ENCODE peak calls at places on chromosomes 5 and 9, in six cellular contexts. N is skeletal muscle cell; K is cardiac fibroblast; Q is effector memory CD4-positive, alpha-beta T cell; O is GM23248; B is heart left ventricle. R is an unnamed sample.
A peak's percentile ranks its signal among the peaks of the same experiment; 100 is the strongest.

GRCh38 chr9:112755059-112755458 is 4.5 kb downstream of the SNX30 start:
- DNase-seq in N (no peak), K (peak; percentile 57), O (peak; percentile 55), B (no peak), Q (no peak), R (no peak)

GRCh38 chr5:11048760-11049159 is 287.7 kb upstream of the DAP start:
- DNase-seq in N (no peak), K (no peak), Q (no peak), B (no peak), O (no peak), R (peak; percentile 59)

GRCh38 chr9:87201316-87201715 is 254.0 kb upstream of the GAS1 start:
- DNase-seq in O (peak; percentile 34), K (peak; percentile 70), Q (no peak), N (peak; percentile 75), B (no peak), R (no peak)

GRCh38 chr5:14142856-14143508 is at the start of gene TRIO:
- DNase-seq in O (peak; percentile 92), B (peak; percentile 90), N (peak; percentile 61), Q (peak; percentile 29), K (peak; percentile 94), R (peak; percentile 95)

GRCh38 chr5:146647656-146648199 is 131.7 kb upstream of the GPR151 start:
- DNase-seq in Q (no peak), B (no peak), O (peak; percentile 18), N (no peak), K (peak; percentile 5), R (no peak)

GRCh38 chr9:78397045-78397843 is 100.3 kb downstream of the PSAT1 start:
- DNase-seq in N (no peak), Q (no peak), B (no peak), K (no peak), O (no peak), R (no peak)

GRCh38 chr9:27282269-27282668 is 14.7 kb downstream of the EQTN start:
- DNase-seq in N (no peak), B (no peak), K (no peak), Q (no peak), O (no peak), R (no peak)

GRCh38 chr5:135598691-135599395 is 20.1 kb upstream of the CXCL14 start:
- DNase-seq in Q (no peak), K (no peak), O (no peak), N (no peak), B (no peak), R (no peak)

GRCh38 chr9:95091971-95092320 is 225.6 kb downstream of the FANCC start:
- DNase-seq in K (peak; percentile 60), Q (no peak), B (no peak), O (peak; percentile 57), N (no peak), R (no peak)

GRCh38 chr9:92564479-92564878 is 28.7 kb upstream of the ECM2 start:
- DNase-seq in N (peak; percentile 25), B (no peak), O (peak; percentile 46), K (no peak), Q (no peak), R (no peak)

GRCh38 chr9:13330396-13331004 is 51.0 kb upstream of the MPDZ start:
- DNase-seq in K (peak; percentile 86), B (peak; percentile 55), Q (no peak), N (no peak), O (no peak), R (no peak)

GRCh38 chr5:92409131-92409530 is 1026.0 kb upstream of the ARRDC3 start:
- DNase-seq in B (no peak), K (no peak), O (peak; percentile 68), Q (no peak), N (peak; percentile 23), R (no peak)

GRCh38 chr9:105047652-105048031 is 119.7 kb upstream of the ABCA1 start:
- DNase-seq in K (no peak), Q (no peak), N (no peak), B (no peak), O (no peak), R (peak; percentile 27)

GRCh38 chr5:55540024-55540423 is 5.3 kb upstream of the PLPP1 start:
- DNase-seq in B (no peak), Q (no peak), O (peak; percentile 46), K (no peak), N (no peak), R (no peak)

GRCh38 chr5:138874241-138874640 is 894 bp downstream of the LRRTM2 start:
- DNase-seq in O (peak; percentile 17), Q (no peak), N (peak; percentile 6), B (no peak), K (no peak), R (no peak)

GRCh38 chr5:64502181-64502580 is 3.6 kb upstream of the RGS7BP start:
- DNase-seq in O (no peak), K (no peak), N (no peak), B (no peak), Q (no peak), R (no peak)

GRCh38 chr9:88577256-88577655 is 42.3 kb downstream of the NXNL2 start:
- DNase-seq in N (no peak), B (no peak), Q (no peak), O (no peak), K (no peak), R (no peak)

GRCh38 chr5:42518595-42519067 is 95.4 kb downstream of the GHR start:
- DNase-seq in Q (no peak), B (no peak), O (peak; percentile 68), N (no peak), K (no peak), R (no peak)

GRCh38 chr9:131346559-131346958 is 47.3 kb upstream of the PRRC2B start:
- DNase-seq in O (no peak), B (no peak), N (no peak), Q (no peak), K (no peak), R (no peak)

GRCh38 chr5:150298701-150299451 is 3.8 kb downstream of the ARSI start:
- DNase-seq in K (peak; percentile 88), N (peak; percentile 93), O (peak; percentile 99), Q (no peak), B (no peak), R (peak; percentile 81)

GRCh38 chr9:98673681-98674080 is 35.1 kb downstream of the GABBR2 start:
- DNase-seq in K (no peak), B (no peak), Q (no peak), N (no peak), O (no peak), R (no peak)

GRCh38 chr5:35483797-35484196 is 133.9 kb upstream of the SPEF2 start:
- DNase-seq in N (no peak), K (no peak), Q (no peak), B (no peak), O (no peak), R (no peak)

GRCh38 chr9:121663591-121663990 is 12.2 kb downstream of the DAB2IP start:
- DNase-seq in O (no peak), K (no peak), B (no peak), N (no peak), Q (no peak), R (no peak)

GRCh38 chr9:17837931-17838330 is 259.1 kb downstream of the SH3GL2 start:
- DNase-seq in B (no peak), K (no peak), Q (no peak), O (no peak), N (no peak), R (no peak)

GRCh38 chr9:99451121-99451606 is 229.1 kb downstream of the SEC61B start:
- DNase-seq in N (no peak), B (peak; percentile 82), Q (no peak), O (no peak), K (peak; percentile 12), R (no peak)

GRCh38 chr5:65172486-65173129 is 309.1 kb downstream of the ADAMTS6 start:
- DNase-seq in N (peak; percentile 66), B (no peak), Q (no peak), K (peak; percentile 36), O (peak; percentile 93), R (no peak)

DNA sequence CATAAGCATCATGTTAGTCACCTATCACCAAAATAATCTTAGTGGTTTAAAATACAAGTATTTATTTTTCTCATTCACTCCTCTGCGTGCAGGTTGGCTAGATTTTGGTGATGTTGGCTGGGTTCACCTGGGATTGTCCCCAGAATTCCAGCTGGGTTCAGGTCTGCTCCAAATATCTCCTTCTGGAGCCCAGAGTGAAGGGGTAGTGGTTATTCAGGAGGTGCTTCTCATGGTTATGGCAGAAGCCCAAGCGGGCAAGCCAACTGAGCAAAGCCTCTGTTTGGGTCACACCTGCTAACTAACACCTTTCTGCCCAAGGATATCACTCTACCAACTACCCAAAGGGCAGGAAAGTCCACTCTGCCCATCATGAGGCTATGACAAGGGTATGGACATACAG is 4.7 kb upstream of the SLC25A46 start:
- DNase-seq in O (no peak), K (no peak), N (no peak), B (no peak), Q (no peak), R (no peak)
- H3K4me3 ChIP-seq in O (no peak overlapping the region), K (no peak overlapping the region), N (no peak overlapping the region), B (no peak overlapping the region), Q (no peak overlapping the region), R (no peak overlapping the region)

DNA sequence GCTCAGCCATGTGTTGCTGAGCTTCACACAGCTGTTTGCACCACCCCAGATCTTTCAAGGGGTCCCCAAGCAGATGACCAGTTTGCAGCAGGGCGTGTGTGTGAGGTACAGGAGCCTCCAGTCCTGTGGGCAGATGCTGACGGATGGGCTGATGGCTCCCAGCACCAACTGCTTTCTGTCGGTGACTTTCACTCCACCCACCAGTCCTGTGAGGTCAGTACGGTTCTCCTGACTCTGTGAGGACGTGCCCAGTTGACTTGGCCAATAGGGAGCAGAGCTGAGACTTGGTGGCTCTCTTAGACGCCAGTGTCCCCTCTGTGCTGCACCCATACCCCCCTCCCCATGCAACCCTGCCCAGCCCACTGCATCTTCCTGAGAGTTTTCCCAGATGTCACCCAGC is 19.7 kb downstream of the COL5A1 start:
- DNase-seq in N (no peak), O (peak; percentile 79), Q (no peak), B (peak; percentile 27), K (no peak), R (no peak)
- H3K4me3 ChIP-seq in N (no peak overlapping the region), O (peak overlapping the region; percentile 26), Q (no peak overlapping the region), B (no peak overlapping the region), K (no peak overlapping the region), R (no peak overlapping the region)

GRCh38 chr5:16178745-16179372 is 732 bp downstream of the MARCHF11 start:
- DNase-seq in K (peak; percentile 64), O (peak; percentile 73), N (peak; percentile 16), B (peak; percentile 82), Q (no peak), R (peak; percentile 64)

GRCh38 chr5:16179936-16180788 is 571 bp upstream of the MARCHF11 start:
- DNase-seq in O (no peak), K (no peak), Q (no peak), N (no peak), B (no peak), R (peak; percentile 19)

GRCh38 chr5:16180789-16181082 is 1.1 kb upstream of the MARCHF11 start:
- DNase-seq in O (no peak), K (no peak), Q (no peak), N (no peak), B (no peak), R (no peak)

GRCh38 chr5:16179511-16179935 is at the start of gene MARCHF11:
- DNase-seq in O (peak; percentile 2), Q (no peak), B (no peak), K (no peak), N (no peak), R (peak; percentile 84)
- H3K4me3 ChIP-seq in O (no peak within 1 kb of the TSS), Q (no peak within 1 kb of the TSS), B (peak within 1 kb of the TSS; percentile 55), K (no peak within 1 kb of the TSS), N (peak within 1 kb of the TSS; percentile 23), R (peak within 1 kb of the TSS; percentile 87)

DNA sequence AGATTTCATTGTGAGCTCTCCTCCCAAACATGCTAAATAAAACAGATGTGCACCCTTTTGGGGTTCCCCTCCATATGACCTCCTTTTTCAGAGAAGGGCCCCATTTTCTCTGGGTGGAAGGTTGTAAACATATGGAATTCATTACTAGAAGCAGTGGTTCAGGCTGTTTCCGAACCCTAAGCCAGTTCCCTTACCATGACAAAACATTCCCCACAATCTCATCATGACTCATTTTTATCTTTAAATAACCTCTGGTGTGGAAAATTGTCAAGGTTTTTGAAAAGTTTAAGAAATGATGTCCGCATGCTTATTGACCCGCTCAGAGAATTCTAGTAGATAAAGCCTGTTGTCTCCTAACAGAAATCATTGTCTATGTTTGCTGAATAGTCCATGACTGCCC is 127.3 kb upstream of the PIK3R1 start:
- DNase-seq in N (peak; percentile 49), Q (no peak), O (peak; percentile 84), K (peak; percentile 83), B (no peak), R (no peak)
- H3K4me3 ChIP-seq in N (no peak overlapping the region), Q (no peak overlapping the region), O (peak overlapping the region; percentile 46), K (no peak overlapping the region), B (no peak overlapping the region), R (no peak overlapping the region)

R was measured in WERI-Rb-1.